ENCODE peak calls at places on chromosomes 5 and 9, in seven cellular contexts. A is SK-N-SH; L is astrocyte; B is A549; F is CD8-positive, alpha-beta memory T cell; V is mammary epithelial cell; Y is colonic mucosa. R is an unnamed sample.

GRCh38 chr5:167561796-167562195 is 729.6 kb upstream of the WWC1 start:
- DNase-seq in A (no peak), L (no peak), V (no peak), B (no peak), Y (no peak), F (no peak), R (no peak)

GRCh38 chr9:106925392-106925791 is 62.4 kb downstream of the ZNF462 start:
- DNase-seq in B (no peak), L (no peak), Y (no peak), F (no peak), A (no peak), V (no peak), R (no peak)

GRCh38 chr9:12759767-12760166 is 15.1 kb upstream of the LURAP1L start:
- DNase-seq in A (no peak), Y (no peak), F (no peak), B (no peak), L (peak; percentile 36), V (peak; percentile 42), R (no peak)

GRCh38 chr5:115460476-115460875 is 84.1 kb downstream of the FEM1C start:
- DNase-seq in B (peak; percentile 27), A (no peak), L (peak; percentile 91), Y (no peak), F (no peak), V (peak; percentile 90), R (no peak)

GRCh38 chr5:176697267-176697928 is 50.1 kb downstream of the TSPAN17 start:
- DNase-seq in Y (no peak), A (no peak), L (no peak), V (no peak), F (no peak), B (no peak), R (no peak)

GRCh38 chr5:9507974-9508373 is 37.9 kb downstream of the SEMA5A start:
- DNase-seq in A (no peak), V (peak; percentile 9), B (no peak), L (peak; percentile 79), F (no peak), Y (no peak), R (no peak)

GRCh38 chr9:114272739-114273431 is 50.0 kb upstream of the ORM1 start:
- DNase-seq in B (no peak), A (no peak), Y (no peak), V (no peak), F (no peak), L (no peak), R (no peak)

GRCh38 chr9:96581823-96582598 is 37.6 kb downstream of the CDC14B start:
- DNase-seq in Y (no peak), L (no peak), F (no peak), B (no peak), A (no peak), V (no peak), R (no peak)

GRCh38 chr5:125011419-125011818 is 265.0 kb upstream of the ZNF608 start:
- DNase-seq in V (no peak), A (no peak), B (no peak), L (no peak), F (no peak), Y (no peak), R (no peak)
- H3K27ac ChIP-seq in V (no peak overlapping the region), A (no peak overlapping the region), B (no peak overlapping the region), L (no peak overlapping the region), F (no peak overlapping the region), Y (no peak overlapping the region), R (no peak overlapping the region)

DNA sequence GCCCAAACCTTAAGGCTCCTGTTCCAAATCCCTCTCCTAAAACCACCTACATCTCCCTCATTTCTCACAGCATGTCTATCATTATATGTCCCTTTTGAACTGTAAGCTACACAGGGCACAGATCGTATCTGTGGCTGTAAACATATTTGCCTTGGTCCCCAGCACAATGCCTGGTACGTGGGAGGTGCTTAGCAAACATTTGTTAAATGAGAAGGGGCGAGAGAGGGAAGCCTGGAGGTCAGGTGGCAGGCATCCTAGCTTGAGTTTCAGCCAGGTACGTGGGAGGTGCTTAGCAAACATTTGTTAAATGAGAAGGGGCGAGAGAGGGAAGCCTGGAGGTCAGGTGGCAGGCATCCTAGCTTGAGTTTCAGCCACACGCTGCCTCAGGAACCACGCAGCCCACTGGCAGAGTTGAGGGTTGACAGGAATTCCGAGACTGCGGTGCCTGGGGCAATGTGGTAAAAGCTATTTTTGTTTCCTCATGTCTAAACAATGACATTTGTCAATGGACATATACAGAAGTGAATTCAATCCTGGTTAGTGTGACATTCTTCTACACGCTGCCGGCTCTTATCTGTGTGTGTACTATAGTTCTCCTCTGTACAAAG is 113.6 kb downstream of the EFNA5 start:
- DNase-seq in V (peak; percentile 85), A (no peak), B (peak; percentile 59), L (peak; percentile 50), F (no peak), Y (no peak), R (no peak)
- H3K27ac ChIP-seq in V (peak overlapping the region; percentile 91), A (no peak overlapping the region), B (peak overlapping the region; percentile 6), L (no peak overlapping the region), F (no peak overlapping the region), Y (no peak overlapping the region), R (no peak overlapping the region)

DNA sequence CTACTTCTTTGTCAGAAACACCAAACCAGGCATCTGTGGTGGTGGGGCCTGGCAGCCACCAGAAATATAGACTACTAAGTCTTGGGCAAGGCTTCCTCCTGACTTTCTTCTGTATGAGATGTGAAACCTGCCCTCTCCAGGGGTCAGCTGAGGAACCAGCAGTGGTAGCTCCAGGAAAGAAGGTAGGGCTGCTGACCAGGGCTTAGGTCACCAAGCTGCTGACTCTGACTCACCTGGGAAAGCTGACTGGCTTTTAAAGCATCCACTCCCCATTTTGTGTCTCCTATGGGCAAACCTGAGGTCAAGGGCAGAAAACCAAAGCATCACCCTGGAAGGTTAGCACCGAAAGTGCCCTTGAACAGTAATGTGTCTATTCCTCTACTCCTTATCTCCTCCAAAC is 10.4 kb upstream of the SH3TC2 start:
- DNase-seq in L (no peak), Y (no peak), A (no peak), F (no peak), B (no peak), V (no peak), R (no peak)
- H3K27ac ChIP-seq in L (no peak overlapping the region), Y (no peak overlapping the region), A (no peak overlapping the region), F (no peak overlapping the region), B (no peak overlapping the region), V (no peak overlapping the region), R (no peak overlapping the region)

GRCh38 chr9:130693101-130693425 is 517 bp upstream of the EXOSC2 start:
- DNase-seq in Y (no peak), F (no peak), L (no peak), A (no peak), B (no peak), V (no peak), R (no peak)
- H3K27ac ChIP-seq in Y (no peak overlapping the region), F (peak overlapping the region; percentile 45), L (peak overlapping the region; percentile 64), A (peak overlapping the region; percentile 74), B (peak overlapping the region; percentile 75), V (peak overlapping the region; percentile 21), R (no peak overlapping the region)

DNA sequence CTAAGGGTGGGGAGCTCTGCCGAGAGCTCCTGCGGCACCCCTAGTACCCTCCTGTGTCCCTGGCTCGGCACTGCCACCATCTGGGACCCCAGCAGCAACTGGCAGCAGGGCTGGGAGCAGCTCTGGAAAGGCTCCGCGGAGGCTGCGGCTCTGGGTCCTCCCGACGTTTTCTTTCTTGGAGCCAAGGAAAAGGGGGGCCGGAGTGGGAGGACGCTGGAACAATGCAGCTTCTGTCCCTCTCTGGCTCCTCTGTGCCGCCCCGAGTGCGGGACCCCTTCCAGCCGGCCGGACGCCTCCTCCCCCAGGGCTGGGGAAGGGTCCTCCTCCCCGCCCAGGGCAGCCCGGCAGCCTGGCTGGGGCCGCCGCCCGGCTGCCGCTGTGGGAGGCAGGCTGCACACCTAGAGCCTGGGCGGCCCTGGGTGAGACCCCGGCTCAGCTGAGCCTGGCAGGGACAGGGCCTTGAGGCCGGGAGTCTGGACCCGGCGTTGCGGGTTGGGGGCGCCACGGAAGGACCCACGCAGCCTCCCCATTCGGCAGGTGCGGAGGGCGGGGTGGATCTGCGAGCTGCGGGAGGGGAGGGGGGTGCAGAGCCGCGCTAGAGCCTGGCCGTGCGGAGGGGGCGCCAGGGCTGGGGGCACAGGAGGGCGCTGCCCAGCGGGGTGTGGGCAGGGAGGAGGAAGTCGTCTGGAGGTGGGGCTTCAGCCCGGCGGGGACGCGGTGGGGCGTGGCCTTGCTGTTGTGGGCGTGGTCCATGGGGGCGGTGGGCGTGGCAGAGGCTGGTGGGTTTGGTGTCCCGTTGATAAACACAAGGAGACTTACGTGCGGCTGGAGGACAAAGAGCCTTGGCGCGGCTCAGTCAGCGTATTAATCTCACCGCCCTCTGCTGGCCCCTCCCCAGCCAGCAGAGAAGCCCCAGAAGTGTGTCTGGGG is 15.1 kb downstream of the GPSM1 start:
- DNase-seq in B (no peak), V (peak; percentile 39), L (peak; percentile 48), A (peak; percentile 87), Y (peak; percentile 89), F (peak; percentile 31), R (peak; percentile 94)
- H3K27ac ChIP-seq in B (no peak overlapping the region), V (no peak overlapping the region), L (no peak overlapping the region), A (no peak overlapping the region), Y (no peak overlapping the region), F (peak overlapping the region; percentile 51), R (peak overlapping the region; percentile 68)